ENCODE peak calls at places on chromosomes 3 and 15, in ten cellular contexts. One of them, this sample, is unnamed.

GRCh38 chr3:48945856-48946549 is 27.4 kb downstream of the ARIH2 start:
- DNase-seq in HCT116: no peak
- DNase-seq in heart left ventricle: no peak
- DNase-seq in A549: no peak
- DNase-seq in lower leg skin: no peak
- DNase-seq in right lobe of liver: no peak
- DNase-seq in uterus: no peak
- DNase-seq in ovary: no peak
- DNase-seq in adrenal gland: no peak
- DNase-seq in spleen: no peak
- DNase-seq in this sample: no peak

GRCh38 chr3:38039101-38039898 is at the start of gene DLEC1:
- DNase-seq in heart left ventricle: peak
- DNase-seq in ovary: peak
- DNase-seq in right lobe of liver: peak
- DNase-seq in lower leg skin: peak
- DNase-seq in HCT116: no peak
- DNase-seq in spleen: peak
- DNase-seq in adrenal gland: peak
- DNase-seq in A549: no peak
- DNase-seq in uterus: peak
- DNase-seq in this sample: peak

GRCh38 chr3:195699860-195700259 is 20.9 kb upstream of the MUC20 start:
- DNase-seq in uterus: no peak
- DNase-seq in lower leg skin: no peak
- DNase-seq in A549: no peak
- DNase-seq in heart left ventricle: no peak
- DNase-seq in adrenal gland: no peak
- DNase-seq in ovary: no peak
- DNase-seq in HCT116: no peak
- DNase-seq in right lobe of liver: no peak
- DNase-seq in spleen: no peak
- DNase-seq in this sample: no peak

GRCh38 chr15:92665100-92665555 is 9.6 kb upstream of the FAM174B start:
- DNase-seq in lower leg skin: no peak
- DNase-seq in adrenal gland: no peak
- DNase-seq in ovary: peak
- DNase-seq in uterus: no peak
- DNase-seq in A549: no peak
- DNase-seq in right lobe of liver: no peak
- DNase-seq in spleen: no peak
- DNase-seq in HCT116: no peak
- DNase-seq in heart left ventricle: peak
- DNase-seq in this sample: no peak

GRCh38 chr3:182239316-182239715 is 527.6 kb downstream of the SOX2 start:
- DNase-seq in spleen: no peak
- DNase-seq in lower leg skin: no peak
- DNase-seq in uterus: no peak
- DNase-seq in adrenal gland: no peak
- DNase-seq in A549: no peak
- DNase-seq in right lobe of liver: no peak
- DNase-seq in ovary: no peak
- DNase-seq in heart left ventricle: no peak
- DNase-seq in HCT116: no peak
- DNase-seq in this sample: no peak

GRCh38 chr15:82197734-82198594 is 64.6 kb downstream of the EFL1 start:
- DNase-seq in ovary: peak
- DNase-seq in A549: peak
- DNase-seq in HCT116: peak
- DNase-seq in spleen: no peak
- DNase-seq in heart left ventricle: peak
- DNase-seq in uterus: peak
- DNase-seq in adrenal gland: peak
- DNase-seq in right lobe of liver: no peak
- DNase-seq in lower leg skin: peak
- DNase-seq in this sample: peak

GRCh38 chr3:150237490-150237889 is 170.6 kb upstream of the TSC22D2 start:
- DNase-seq in uterus: peak
- DNase-seq in lower leg skin: no peak
- DNase-seq in spleen: no peak
- DNase-seq in HCT116: peak
- DNase-seq in heart left ventricle: no peak
- DNase-seq in ovary: no peak
- DNase-seq in right lobe of liver: peak
- DNase-seq in A549: peak
- DNase-seq in adrenal gland: peak
- DNase-seq in this sample: no peak

GRCh38 chr3:179088306-179088705 is 16.7 kb upstream of the ZMAT3 start:
- DNase-seq in A549: peak
- DNase-seq in uterus: no peak
- DNase-seq in right lobe of liver: no peak
- DNase-seq in ovary: no peak
- DNase-seq in spleen: no peak
- DNase-seq in lower leg skin: no peak
- DNase-seq in HCT116: no peak
- DNase-seq in heart left ventricle: no peak
- DNase-seq in adrenal gland: no peak
- DNase-seq in this sample: no peak

GRCh38 chr3:101634591-101635196 is 42.2 kb downstream of the ZBTB11 start:
- DNase-seq in adrenal gland: no peak
- DNase-seq in A549: no peak
- DNase-seq in right lobe of liver: no peak
- DNase-seq in uterus: no peak
- DNase-seq in heart left ventricle: no peak
- DNase-seq in lower leg skin: peak
- DNase-seq in spleen: peak
- DNase-seq in ovary: no peak
- DNase-seq in HCT116: no peak
- DNase-seq in this sample: no peak

GRCh38 chr15:82771789-82772607 is 33.9 kb downstream of the FSD2 start:
- DNase-seq in heart left ventricle: no peak
- DNase-seq in lower leg skin: no peak
- DNase-seq in uterus: no peak
- DNase-seq in adrenal gland: no peak
- DNase-seq in right lobe of liver: no peak
- DNase-seq in HCT116: no peak
- DNase-seq in A549: no peak
- DNase-seq in ovary: no peak
- DNase-seq in spleen: no peak
- DNase-seq in this sample: no peak

GRCh38 chr15:45203182-45203581 is 15.4 kb upstream of the SHF start:
- DNase-seq in heart left ventricle: peak
- DNase-seq in right lobe of liver: peak
- DNase-seq in ovary: no peak
- DNase-seq in adrenal gland: peak
- DNase-seq in A549: no peak
- DNase-seq in uterus: no peak
- DNase-seq in lower leg skin: no peak
- DNase-seq in HCT116: no peak
- DNase-seq in spleen: no peak
- DNase-seq in this sample: no peak

GRCh38 chr3:43378066-43378935 is 92.0 kb downstream of the SNRK start:
- DNase-seq in heart left ventricle: no peak
- DNase-seq in right lobe of liver: no peak
- DNase-seq in uterus: no peak
- DNase-seq in lower leg skin: no peak
- DNase-seq in spleen: peak
- DNase-seq in HCT116: peak
- DNase-seq in adrenal gland: no peak
- DNase-seq in A549: peak
- DNase-seq in ovary: no peak
- DNase-seq in this sample: no peak

GRCh38 chr15:74376226-74376625 is 8.8 kb upstream of the CYP11A1 start:
- DNase-seq in adrenal gland: no peak
- DNase-seq in HCT116: no peak
- DNase-seq in spleen: no peak
- DNase-seq in lower leg skin: peak
- DNase-seq in right lobe of liver: peak
- DNase-seq in ovary: no peak
- DNase-seq in heart left ventricle: no peak
- DNase-seq in uterus: no peak
- DNase-seq in A549: no peak
- DNase-seq in this sample: no peak

GRCh38 chr15:74375303-74375693 is 7.9 kb upstream of the CYP11A1 start:
- DNase-seq in uterus: peak
- DNase-seq in lower leg skin: peak
- DNase-seq in ovary: peak
- DNase-seq in right lobe of liver: peak
- DNase-seq in spleen: peak
- DNase-seq in heart left ventricle: peak
- DNase-seq in adrenal gland: peak
- DNase-seq in A549: peak
- DNase-seq in HCT116: peak
- DNase-seq in this sample: no peak

GRCh38 chr15:74374648-74375302 is 7.3 kb upstream of the CYP11A1 start:
- DNase-seq in ovary: no peak
- DNase-seq in lower leg skin: no peak
- DNase-seq in adrenal gland: no peak
- DNase-seq in right lobe of liver: no peak
- DNase-seq in spleen: no peak
- DNase-seq in HCT116: no peak
- DNase-seq in heart left ventricle: no peak
- DNase-seq in A549: no peak
- DNase-seq in uterus: no peak
- DNase-seq in this sample: no peak

GRCh38 chr15:74373056-74373650 is 5.7 kb upstream of the CYP11A1 start:
- DNase-seq in ovary: no peak
- DNase-seq in lower leg skin: peak
- DNase-seq in heart left ventricle: no peak
- DNase-seq in right lobe of liver: peak
- DNase-seq in HCT116: no peak
- DNase-seq in uterus: no peak
- DNase-seq in A549: no peak
- DNase-seq in spleen: no peak
- DNase-seq in adrenal gland: no peak
- DNase-seq in this sample: no peak

GRCh38 chr15:74373731-74374647 is 6.5 kb upstream of the CYP11A1 start:
- DNase-seq in heart left ventricle: peak
- DNase-seq in lower leg skin: peak
- DNase-seq in uterus: peak
- DNase-seq in A549: peak
- DNase-seq in ovary: peak
- DNase-seq in spleen: peak
- DNase-seq in adrenal gland: peak
- DNase-seq in HCT116: peak
- DNase-seq in right lobe of liver: peak
- DNase-seq in this sample: peak
- TF ChIP-seq POLR2A in heart left ventricle: no peak
- TF ChIP-seq POLR2A in lower leg skin: no peak
- TF ChIP-seq POLR2A in uterus: no peak
- TF ChIP-seq POLR2A in A549: no peak
- TF ChIP-seq POLR2A in ovary: peak
- TF ChIP-seq POLR2A in spleen: no peak
- TF ChIP-seq POLR2A in adrenal gland: no peak
- TF ChIP-seq POLR2A in HCT116: peak
- TF ChIP-seq POLR2A in right lobe of liver: no peak
- TF ChIP-seq POLR2A in this sample: no peak

DNA sequence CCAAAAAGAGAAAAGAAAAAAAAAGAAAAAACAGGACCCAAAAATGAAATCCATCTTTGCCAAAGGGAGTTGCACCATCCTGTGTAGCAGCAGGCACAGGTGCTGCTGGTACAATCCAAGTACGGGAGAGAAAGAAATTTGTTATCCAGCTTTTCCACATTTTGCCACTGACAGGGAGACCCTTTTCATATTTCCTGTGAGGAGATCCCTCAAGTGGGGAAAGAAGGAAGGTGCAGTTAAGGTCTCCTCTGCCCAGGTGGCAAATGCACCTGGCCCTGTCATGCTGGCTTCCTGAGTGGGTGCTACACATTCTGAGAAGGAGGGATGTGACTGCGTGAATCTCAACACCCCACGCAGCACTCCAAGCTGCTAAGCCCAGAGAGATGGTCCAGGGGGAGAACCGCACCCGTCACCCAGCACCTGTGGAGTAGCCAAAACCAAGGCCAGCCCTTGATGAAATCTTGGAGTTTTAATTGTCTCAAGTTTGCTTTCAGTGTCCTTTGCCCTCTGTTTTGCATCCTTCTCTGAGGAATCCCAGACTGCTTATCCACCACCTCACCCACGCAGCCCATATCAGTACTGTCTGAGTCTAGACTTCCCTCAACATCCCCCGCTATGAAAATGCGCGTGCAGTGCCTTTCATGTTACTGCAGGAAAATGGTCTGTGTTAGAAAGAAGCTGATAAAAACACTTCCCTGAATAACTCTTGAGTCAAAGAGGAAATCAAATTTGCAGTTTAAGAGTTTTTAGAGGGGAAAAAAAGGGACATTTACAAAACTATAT is 141.9 kb upstream of the THBS1 start:
- DNase-seq in HCT116: no peak
- DNase-seq in lower leg skin: no peak
- DNase-seq in right lobe of liver: no peak
- DNase-seq in uterus: peak
- DNase-seq in heart left ventricle: no peak
- DNase-seq in spleen: no peak
- DNase-seq in A549: no peak
- DNase-seq in adrenal gland: no peak
- DNase-seq in ovary: peak
- DNase-seq in this sample: no peak
- TF ChIP-seq CTCF in HCT116: peak
- TF ChIP-seq CTCF in lower leg skin: no peak
- TF ChIP-seq CTCF in right lobe of liver: no peak
- TF ChIP-seq CTCF in uterus: no peak
- TF ChIP-seq CTCF in heart left ventricle: no peak
- TF ChIP-seq CTCF in spleen: no peak
- TF ChIP-seq CTCF in A549: no peak
- TF ChIP-seq CTCF in adrenal gland: no peak
- TF ChIP-seq CTCF in ovary: no peak
- TF ChIP-seq CTCF in this sample: no peak

DNA sequence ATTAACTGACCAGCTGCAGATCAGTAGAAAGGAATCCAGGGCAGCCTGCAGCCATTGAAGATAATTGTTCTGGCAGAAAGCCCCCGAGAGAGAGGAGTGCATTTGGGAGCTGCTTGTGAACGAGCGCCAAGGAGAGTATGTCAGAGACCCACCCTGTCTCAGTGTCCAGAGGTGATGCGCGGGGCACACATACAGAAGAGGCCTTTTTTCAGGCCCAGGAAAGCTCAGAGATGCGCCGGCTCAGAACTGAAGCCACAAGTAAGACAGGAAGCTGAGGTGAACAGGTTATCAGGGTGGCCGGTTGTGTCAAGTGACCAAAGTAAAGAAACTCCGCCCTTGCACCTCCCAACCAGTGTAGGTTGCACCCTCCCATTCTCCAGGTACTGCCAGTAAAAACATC is 59.8 kb upstream of the HEG1 start:
- DNase-seq in right lobe of liver: no peak
- DNase-seq in heart left ventricle: peak
- DNase-seq in A549: no peak
- DNase-seq in adrenal gland: no peak
- DNase-seq in uterus: no peak
- DNase-seq in lower leg skin: no peak
- DNase-seq in spleen: no peak
- DNase-seq in HCT116: no peak
- DNase-seq in ovary: peak
- DNase-seq in this sample: no peak
- TF ChIP-seq POLR2A in right lobe of liver: no peak
- TF ChIP-seq POLR2A in heart left ventricle: no peak
- TF ChIP-seq POLR2A in A549: no peak
- TF ChIP-seq POLR2A in adrenal gland: no peak
- TF ChIP-seq POLR2A in uterus: no peak
- TF ChIP-seq POLR2A in lower leg skin: no peak
- TF ChIP-seq POLR2A in spleen: no peak
- TF ChIP-seq POLR2A in HCT116: no peak
- TF ChIP-seq POLR2A in ovary: no peak
- TF ChIP-seq POLR2A in this sample: no peak

GRCh38 chr3:76646921-76647562 is 392.9 kb upstream of the ROBO2 start:
- DNase-seq in right lobe of liver: no peak
- DNase-seq in spleen: no peak
- DNase-seq in adrenal gland: no peak
- DNase-seq in lower leg skin: no peak
- DNase-seq in uterus: no peak
- DNase-seq in A549: peak
- DNase-seq in ovary: no peak
- DNase-seq in HCT116: no peak
- DNase-seq in heart left ventricle: no peak
- DNase-seq in this sample: no peak
- TF ChIP-seq CTCF in right lobe of liver: no peak
- TF ChIP-seq CTCF in spleen: no peak
- TF ChIP-seq CTCF in adrenal gland: no peak
- TF ChIP-seq CTCF in lower leg skin: no peak
- TF ChIP-seq CTCF in uterus: no peak
- TF ChIP-seq CTCF in A549: no peak
- TF ChIP-seq CTCF in ovary: no peak
- TF ChIP-seq CTCF in HCT116: no peak
- TF ChIP-seq CTCF in heart left ventricle: no peak
- TF ChIP-seq CTCF in this sample: no peak